ENCODE peak calls at places on chromosome 22, in five cellular contexts. Q is RPMI7951, U is nucleus accumbens, R is AG08395, E is DMS153. L is an unnamed sample.

GRCh38 chr22:40403651-40404050 is 33.3 kb downstream of the SGSM3 start:
- DNase-seq in Q (no peak), U (no peak), R (no peak), E (no peak), L (no peak)

GRCh38 chr22:37601540-37602442 is 6.8 kb upstream of the GGA1 start:
- DNase-seq in Q (peak), U (no peak), R (peak), E (peak), L (no peak)

GRCh38 chr22:47040486-47041145 is 278.2 kb downstream of the TBC1D22A start:
- DNase-seq in Q (no peak), U (no peak), R (no peak), E (no peak), L (no peak)

GRCh38 chr22:43707650-43708049 is 104.5 kb downstream of the EFCAB6 start:
- DNase-seq in Q (peak), U (no peak), R (no peak), E (peak), L (no peak)

GRCh38 chr22:19568337-19569311 is 44.4 kb upstream of the CLDN5 start:
- DNase-seq in Q (peak), U (no peak), R (peak), E (peak), L (no peak)

GRCh38 chr22:19757140-19757984 is 3.2 kb upstream of the TBX1 start:
- DNase-seq in Q (peak), U (no peak), R (peak), E (no peak), L (no peak)

GRCh38 chr22:44091021-44091721 is 67.1 kb downstream of the PARVB start:
- DNase-seq in Q (peak), U (no peak), R (no peak), E (no peak), L (no peak)

GRCh38 chr22:40764743-40765441 is 54.3 kb downstream of the SLC25A17 start:
- DNase-seq in Q (no peak), U (no peak), R (no peak), E (no peak), L (no peak)

GRCh38 chr22:44575344-44576268 is 77.6 kb upstream of the RTL6 start:
- DNase-seq in Q (peak), U (no peak), R (no peak), E (no peak), L (no peak)

GRCh38 chr22:38927033-38927789 is 30.2 kb upstream of the APOBEC3A start:
- DNase-seq in Q (peak), U (peak), R (peak), E (peak), L (no peak)

GRCh38 chr22:49853981-49854791 is 542 bp downstream of the ZBED4 start:
- DNase-seq in Q (peak), U (no peak), R (peak), E (no peak), L (no peak)

GRCh38 chr22:47736166-47737034 is 974.0 kb downstream of the TBC1D22A start:
- DNase-seq in Q (peak), U (no peak), R (no peak), E (no peak), L (no peak)

GRCh38 chr22:17267661-17268330 is 48.6 kb upstream of the ADA2 start:
- DNase-seq in Q (no peak), U (no peak), R (no peak), E (no peak), L (no peak)

GRCh38 chr22:37218771-37219411 is 6.6 kb upstream of the SSTR3 start:
- DNase-seq in Q (no peak), U (no peak), R (no peak), E (no peak), L (no peak)

GRCh38 chr22:35971418-35972119 is 57.1 kb downstream of the RBFOX2 start:
- DNase-seq in Q (peak), U (no peak), R (peak), E (peak), L (no peak)

GRCh38 chr22:38314992-38315800 is 2.0 kb downstream of the CSNK1E start:
- DNase-seq in Q (peak), U (no peak), R (no peak), E (no peak), L (no peak)

GRCh38 chr22:41862530-41863266 is 29.8 kb downstream of the SREBF2 start:
- DNase-seq in Q (no peak), U (no peak), R (peak), E (no peak), L (no peak)

GRCh38 chr22:24157783-24158170 is 23.5 kb upstream of the SUSD2 start:
- DNase-seq in Q (no peak), U (peak), R (peak), E (no peak), L (no peak)